ENCODE peak calls at places on chromosomes 3 and 15, in seven cellular contexts. One of them, this sample, is unnamed. For H3K4me1, the result is how much of the 10 kb centered on the place peaks cover.

GRCh38 chr15:45186771-45187577 is 792 bp downstream of the SHF start:
- DNase-seq in left lung: no peak
- DNase-seq in transverse colon: no peak
- DNase-seq in MM.1S: no peak
- DNase-seq in PC-3: no peak
- DNase-seq in uterus: no peak
- DNase-seq in psoas muscle: no peak
- DNase-seq in this sample: no peak

GRCh38 chr3:99808163-99808794 is 9.4 kb upstream of the CMSS1 start:
- DNase-seq in left lung: no peak
- DNase-seq in MM.1S: peak
- DNase-seq in psoas muscle: no peak
- DNase-seq in PC-3: peak
- DNase-seq in transverse colon: peak
- DNase-seq in uterus: no peak
- DNase-seq in this sample: no peak

GRCh38 chr15:62730825-62731224 is 311.7 kb upstream of the TPM1 start:
- DNase-seq in transverse colon: no peak
- DNase-seq in uterus: no peak
- DNase-seq in MM.1S: no peak
- DNase-seq in PC-3: no peak
- DNase-seq in psoas muscle: no peak
- DNase-seq in left lung: no peak
- DNase-seq in this sample: no peak

GRCh38 chr3:34842706-34843478 is 796.4 kb upstream of the ARPP21 start:
- DNase-seq in psoas muscle: no peak
- DNase-seq in left lung: no peak
- DNase-seq in transverse colon: no peak
- DNase-seq in PC-3: no peak
- DNase-seq in MM.1S: no peak
- DNase-seq in uterus: no peak
- DNase-seq in this sample: no peak

GRCh38 chr15:61796056-61796455 is 264.2 kb downstream of the VPS13C start:
- DNase-seq in psoas muscle: no peak
- DNase-seq in transverse colon: no peak
- DNase-seq in PC-3: peak
- DNase-seq in uterus: no peak
- DNase-seq in left lung: no peak
- DNase-seq in MM.1S: no peak
- DNase-seq in this sample: no peak

GRCh38 chr15:61013146-61013545 is 216.0 kb downstream of the RORA start:
- DNase-seq in uterus: no peak
- DNase-seq in left lung: no peak
- DNase-seq in PC-3: no peak
- DNase-seq in MM.1S: no peak
- DNase-seq in transverse colon: no peak
- DNase-seq in psoas muscle: no peak
- DNase-seq in this sample: no peak

GRCh38 chr3:19898725-19899124 is 35.3 kb downstream of the EFHB start:
- DNase-seq in left lung: no peak
- DNase-seq in uterus: no peak
- DNase-seq in MM.1S: no peak
- DNase-seq in transverse colon: no peak
- DNase-seq in PC-3: peak
- DNase-seq in psoas muscle: no peak
- DNase-seq in this sample: no peak

GRCh38 chr3:158460929-158461328 is 110.1 kb upstream of the MLF1 start:
- DNase-seq in uterus: no peak
- DNase-seq in left lung: no peak
- DNase-seq in PC-3: no peak
- DNase-seq in MM.1S: no peak
- DNase-seq in psoas muscle: no peak
- DNase-seq in transverse colon: no peak
- DNase-seq in this sample: no peak

GRCh38 chr15:55250392-55250791 is 39.2 kb downstream of the RAB27A start:
- DNase-seq in MM.1S: no peak
- DNase-seq in psoas muscle: no peak
- DNase-seq in PC-3: peak
- DNase-seq in uterus: peak
- DNase-seq in left lung: no peak
- DNase-seq in transverse colon: peak
- DNase-seq in this sample: no peak

GRCh38 chr15:26628879-26629529 is 143.9 kb downstream of the GABRB3 start:
- DNase-seq in transverse colon: no peak
- DNase-seq in uterus: peak
- DNase-seq in left lung: peak
- DNase-seq in PC-3: peak
- DNase-seq in MM.1S: no peak
- DNase-seq in psoas muscle: peak
- DNase-seq in this sample: no peak

GRCh38 chr3:86948840-86949239 is 42.1 kb downstream of the VGLL3 start:
- DNase-seq in MM.1S: no peak
- DNase-seq in uterus: no peak
- DNase-seq in transverse colon: no peak
- DNase-seq in PC-3: peak
- DNase-seq in left lung: no peak
- DNase-seq in psoas muscle: no peak
- DNase-seq in this sample: no peak

GRCh38 chr3:23455084-23455483 is 252.0 kb downstream of the UBE2E2 start:
- DNase-seq in PC-3: peak
- DNase-seq in MM.1S: no peak
- DNase-seq in left lung: no peak
- DNase-seq in psoas muscle: no peak
- DNase-seq in transverse colon: no peak
- DNase-seq in uterus: no peak
- DNase-seq in this sample: no peak

GRCh38 chr15:66701422-66702034 is 508 bp upstream of the SMAD6 start:
- DNase-seq in transverse colon: peak
- DNase-seq in MM.1S: peak
- DNase-seq in psoas muscle: peak
- DNase-seq in left lung: peak
- DNase-seq in PC-3: no peak
- DNase-seq in uterus: no peak
- DNase-seq in this sample: peak

GRCh38 chr3:125229168-125229567 is 16.6 kb upstream of the SLC12A8 start:
- DNase-seq in PC-3: no peak
- DNase-seq in uterus: no peak
- DNase-seq in left lung: no peak
- DNase-seq in MM.1S: no peak
- DNase-seq in transverse colon: no peak
- DNase-seq in psoas muscle: no peak
- DNase-seq in this sample: no peak

GRCh38 chr3:169387751-169388696 is 275.5 kb downstream of the MECOM start:
- DNase-seq in uterus: peak
- DNase-seq in psoas muscle: peak
- DNase-seq in MM.1S: peak
- DNase-seq in PC-3: no peak
- DNase-seq in left lung: peak
- DNase-seq in transverse colon: peak
- DNase-seq in this sample: peak

GRCh38 chr3:42653560-42654330 is at the start of gene ZBTB47:
- DNase-seq in left lung: peak
- DNase-seq in psoas muscle: peak
- DNase-seq in MM.1S: no peak
- DNase-seq in PC-3: peak
- DNase-seq in uterus: no peak
- DNase-seq in transverse colon: peak
- DNase-seq in this sample: peak

GRCh38 chr15:29859293-29859692 is 37.0 kb upstream of the TJP1 start:
- DNase-seq in MM.1S: no peak
- DNase-seq in uterus: no peak
- DNase-seq in psoas muscle: no peak
- DNase-seq in PC-3: no peak
- DNase-seq in left lung: no peak
- DNase-seq in transverse colon: no peak
- DNase-seq in this sample: no peak

GRCh38 chr15:45253330-45253729 is 1.3 kb downstream of the SLC28A2 start:
- DNase-seq in PC-3: peak
- DNase-seq in psoas muscle: no peak
- DNase-seq in transverse colon: no peak
- DNase-seq in left lung: no peak
- DNase-seq in MM.1S: no peak
- DNase-seq in uterus: no peak
- DNase-seq in this sample: no peak

GRCh38 chr3:146134348-146135117 is 26.5 kb downstream of the PLOD2 start:
- DNase-seq in PC-3: no peak
- DNase-seq in MM.1S: no peak
- DNase-seq in transverse colon: no peak
- DNase-seq in psoas muscle: no peak
- DNase-seq in left lung: no peak
- DNase-seq in uterus: no peak
- DNase-seq in this sample: no peak

GRCh38 chr15:65286069-65286703 is 497 bp downstream of the PARP16 start:
- DNase-seq in transverse colon: peak
- DNase-seq in left lung: no peak
- DNase-seq in uterus: no peak
- DNase-seq in PC-3: peak
- DNase-seq in MM.1S: peak
- DNase-seq in psoas muscle: peak
- DNase-seq in this sample: no peak

GRCh38 chr15:60722328-60723112 is 243.6 kb upstream of the ICE2 start:
- DNase-seq in transverse colon: no peak
- DNase-seq in left lung: no peak
- DNase-seq in PC-3: no peak
- DNase-seq in MM.1S: no peak
- DNase-seq in psoas muscle: no peak
- DNase-seq in uterus: no peak
- DNase-seq in this sample: no peak

GRCh38 chr3:140434261-140434905 is 243.5 kb upstream of the TRIM42 start:
- DNase-seq in psoas muscle: no peak
- DNase-seq in uterus: no peak
- DNase-seq in MM.1S: no peak
- DNase-seq in left lung: no peak
- DNase-seq in transverse colon: no peak
- DNase-seq in PC-3: no peak
- DNase-seq in this sample: no peak

GRCh38 chr3:88105325-88105724 is 44.4 kb upstream of the C3orf38 start:
- DNase-seq in PC-3: no peak
- DNase-seq in left lung: no peak
- DNase-seq in transverse colon: no peak
- DNase-seq in uterus: no peak
- DNase-seq in MM.1S: no peak
- DNase-seq in psoas muscle: no peak
- DNase-seq in this sample: no peak

GRCh38 chr3:187259171-187259570 is 32.4 kb downstream of the MASP1 start:
- DNase-seq in MM.1S: no peak
- DNase-seq in uterus: no peak
- DNase-seq in psoas muscle: no peak
- DNase-seq in left lung: no peak
- DNase-seq in PC-3: no peak
- DNase-seq in transverse colon: no peak
- DNase-seq in this sample: no peak
- TF ChIP-seq CTCF in MM.1S: no peak
- TF ChIP-seq CTCF in uterus: no peak
- TF ChIP-seq CTCF in psoas muscle: no peak
- TF ChIP-seq CTCF in left lung: no peak
- TF ChIP-seq CTCF in PC-3: no peak
- TF ChIP-seq CTCF in transverse colon: no peak
- TF ChIP-seq CTCF in this sample: no peak

GRCh38 chr3:101230618-101231017 is 89.8 kb downstream of the IMPG2 start:
- DNase-seq in psoas muscle: no peak
- DNase-seq in left lung: no peak
- DNase-seq in PC-3: no peak
- DNase-seq in transverse colon: no peak
- DNase-seq in MM.1S: no peak
- DNase-seq in uterus: no peak
- DNase-seq in this sample: no peak
- H3K4me3 ChIP-seq in psoas muscle: no peak
- H3K4me3 ChIP-seq in left lung: no peak
- H3K4me3 ChIP-seq in PC-3: no peak
- H3K4me3 ChIP-seq in transverse colon: no peak
- H3K4me3 ChIP-seq in MM.1S: no peak
- H3K4me3 ChIP-seq in uterus: no peak
- H3K4me3 ChIP-seq in this sample: no peak

GRCh38 chr3:194137314-194138097 is 1.6 kb downstream of the HES1 start:
- DNase-seq in left lung: peak
- DNase-seq in PC-3: peak
- DNase-seq in transverse colon: peak
- DNase-seq in psoas muscle: peak
- DNase-seq in MM.1S: peak
- DNase-seq in uterus: peak
- DNase-seq in this sample: peak
- H3K4me1 ChIP-seq in left lung: under half
- H3K4me1 ChIP-seq in PC-3: half or more
- H3K4me1 ChIP-seq in transverse colon: half or more
- H3K4me1 ChIP-seq in psoas muscle: under half
- H3K4me1 ChIP-seq in MM.1S: under half
- H3K4me1 ChIP-seq in uterus: under half
- H3K4me1 ChIP-seq in this sample: under half

DNA sequence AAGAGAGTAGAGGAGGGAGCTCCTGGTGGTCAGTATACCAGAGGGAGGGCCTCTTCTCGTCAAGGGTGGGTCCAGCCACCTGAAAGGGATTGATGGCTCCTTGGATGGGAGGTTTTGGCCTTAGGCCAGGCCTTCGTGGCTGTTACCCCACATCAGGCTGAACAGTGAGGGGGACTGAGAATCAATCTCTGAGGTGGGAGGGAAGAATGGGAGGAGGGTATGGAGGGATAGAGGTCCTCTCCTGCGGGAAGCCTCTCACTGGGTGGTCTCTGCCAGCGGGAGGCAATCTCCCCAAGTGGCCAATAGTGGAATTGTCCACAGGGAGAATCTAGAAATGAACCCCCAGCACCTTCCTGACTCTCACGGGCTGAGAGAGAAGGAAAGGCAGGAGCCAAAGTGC is 53.5 kb downstream of the BSN start:
- DNase-seq in psoas muscle: no peak
- DNase-seq in MM.1S: no peak
- DNase-seq in transverse colon: no peak
- DNase-seq in uterus: no peak
- DNase-seq in left lung: no peak
- DNase-seq in PC-3: no peak
- DNase-seq in this sample: peak
- TF ChIP-seq CTCF in psoas muscle: no peak
- TF ChIP-seq CTCF in MM.1S: peak
- TF ChIP-seq CTCF in transverse colon: no peak
- TF ChIP-seq CTCF in uterus: no peak
- TF ChIP-seq CTCF in left lung: no peak
- TF ChIP-seq CTCF in PC-3: peak
- TF ChIP-seq CTCF in this sample: no peak

DNA sequence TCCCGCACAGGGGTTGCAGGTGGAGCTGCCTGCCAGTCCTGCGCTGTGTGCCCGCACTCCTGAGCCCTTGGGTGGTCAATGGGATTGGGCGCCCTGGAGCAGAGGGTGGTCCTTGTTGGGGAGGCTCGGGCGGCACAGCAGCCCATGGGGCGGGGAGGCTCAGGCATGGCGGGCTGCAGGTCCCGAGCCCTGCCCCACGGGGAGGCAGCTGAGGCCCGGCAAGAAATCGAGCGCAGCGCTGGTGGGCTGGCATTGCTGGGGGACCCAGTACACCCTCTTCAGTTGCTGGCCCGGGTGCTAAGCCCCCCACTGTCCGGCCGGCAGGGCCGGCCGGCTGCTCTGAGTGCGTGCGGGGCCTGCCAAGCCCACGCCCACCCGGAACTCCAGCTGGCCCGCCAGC is 27.9 kb downstream of the NCK1 start:
- DNase-seq in transverse colon: no peak
- DNase-seq in PC-3: no peak
- DNase-seq in MM.1S: no peak
- DNase-seq in left lung: no peak
- DNase-seq in uterus: no peak
- DNase-seq in psoas muscle: no peak
- DNase-seq in this sample: no peak
- H3K4me3 ChIP-seq in transverse colon: no peak
- H3K4me3 ChIP-seq in PC-3: no peak
- H3K4me3 ChIP-seq in MM.1S: no peak
- H3K4me3 ChIP-seq in left lung: no peak
- H3K4me3 ChIP-seq in uterus: no peak
- H3K4me3 ChIP-seq in psoas muscle: no peak
- H3K4me3 ChIP-seq in this sample: no peak

This sample was measured in sigmoid colon.